ENCODE peak calls at places on chromosomes 2 and 18, in four cellular contexts. One of them, this sample, is unnamed. For H3K27me3, the result is how much of the 10 kb centered on the place peaks cover.

GRCh38 chr2:126803422-126803775 is 95.3 kb upstream of the TEX51 start:
- DNase-seq in endothelial cell of umbilical vein: no peak
- DNase-seq in breast epithelium: no peak
- DNase-seq in H1: peak
- DNase-seq in this sample: no peak

GRCh38 chr18:58878640-58879039 is 14.0 kb downstream of the ZNF532 start:
- DNase-seq in breast epithelium: no peak
- DNase-seq in H1: no peak
- DNase-seq in endothelial cell of umbilical vein: no peak
- DNase-seq in this sample: no peak

GRCh38 chr18:63881851-63882250 is 5.7 kb upstream of the SERPINB2 start:
- DNase-seq in endothelial cell of umbilical vein: peak
- DNase-seq in breast epithelium: no peak
- DNase-seq in H1: no peak
- DNase-seq in this sample: no peak

GRCh38 chr2:104434363-104434792 is 419.5 kb upstream of the POU3F3 start:
- DNase-seq in endothelial cell of umbilical vein: no peak
- DNase-seq in breast epithelium: no peak
- DNase-seq in H1: peak
- DNase-seq in this sample: peak

GRCh38 chr2:50449306-50449705 is 582.6 kb downstream of the NRXN1 start:
- DNase-seq in H1: no peak
- DNase-seq in breast epithelium: no peak
- DNase-seq in endothelial cell of umbilical vein: no peak
- DNase-seq in this sample: no peak

GRCh38 chr2:181465686-181466375 is 8.6 kb downstream of the ITGA4 start:
- DNase-seq in H1: no peak
- DNase-seq in breast epithelium: no peak
- DNase-seq in endothelial cell of umbilical vein: no peak
- DNase-seq in this sample: no peak

GRCh38 chr18:63936156-63936931 is 12.8 kb upstream of the HMSD start:
- DNase-seq in breast epithelium: peak
- DNase-seq in endothelial cell of umbilical vein: peak
- DNase-seq in H1: peak
- DNase-seq in this sample: peak

GRCh38 chr2:84874381-84875212 is 6.3 kb downstream of the TRABD2A start:
- DNase-seq in breast epithelium: no peak
- DNase-seq in H1: no peak
- DNase-seq in endothelial cell of umbilical vein: no peak
- DNase-seq in this sample: no peak

GRCh38 chr2:58137221-58137620 is 90.6 kb downstream of the VRK2 start:
- DNase-seq in breast epithelium: no peak
- DNase-seq in endothelial cell of umbilical vein: peak
- DNase-seq in H1: no peak
- DNase-seq in this sample: no peak

GRCh38 chr2:228688007-228688645 is 506.6 kb upstream of the SPHKAP start:
- DNase-seq in breast epithelium: no peak
- DNase-seq in endothelial cell of umbilical vein: no peak
- DNase-seq in H1: no peak
- DNase-seq in this sample: no peak
- H3K27me3 ChIP-seq in breast epithelium: under half
- H3K27me3 ChIP-seq in endothelial cell of umbilical vein: under half
- H3K27me3 ChIP-seq in H1: under half
- H3K27me3 ChIP-seq in this sample: under half

GRCh38 chr2:23940262-23940975 is at the start of gene UBXN2A:
- DNase-seq in endothelial cell of umbilical vein: peak
- DNase-seq in H1: peak
- DNase-seq in breast epithelium: peak
- DNase-seq in this sample: peak
- TF ChIP-seq POLR2AphosphoS5 in endothelial cell of umbilical vein: peak
- TF ChIP-seq POLR2AphosphoS5 in H1: peak
- TF ChIP-seq POLR2AphosphoS5 in breast epithelium: peak
- TF ChIP-seq POLR2AphosphoS5 in this sample: no peak

GRCh38 chr18:45058076-45058475 is 377.4 kb downstream of the SETBP1 start:
- DNase-seq in endothelial cell of umbilical vein: no peak
- DNase-seq in breast epithelium: no peak
- DNase-seq in H1: no peak
- DNase-seq in this sample: no peak
- H3K27me3 ChIP-seq in endothelial cell of umbilical vein: under half
- H3K27me3 ChIP-seq in breast epithelium: under half
- H3K27me3 ChIP-seq in H1: under half
- H3K27me3 ChIP-seq in this sample: under half

GRCh38 chr2:24797644-24798043 is 4.4 kb downstream of the CENPO start:
- DNase-seq in endothelial cell of umbilical vein: no peak
- DNase-seq in breast epithelium: no peak
- DNase-seq in H1: no peak
- DNase-seq in this sample: no peak
- TF ChIP-seq POLR2AphosphoS5 in endothelial cell of umbilical vein: no peak
- TF ChIP-seq POLR2AphosphoS5 in breast epithelium: no peak
- TF ChIP-seq POLR2AphosphoS5 in H1: no peak
- TF ChIP-seq POLR2AphosphoS5 in this sample: no peak

GRCh38 chr18:52200406-52200805 is 139.6 kb upstream of the DCC start:
- DNase-seq in breast epithelium: no peak
- DNase-seq in endothelial cell of umbilical vein: no peak
- DNase-seq in H1: no peak
- DNase-seq in this sample: no peak
- H3K27me3 ChIP-seq in breast epithelium: under half
- H3K27me3 ChIP-seq in endothelial cell of umbilical vein: under half
- H3K27me3 ChIP-seq in H1: under half
- H3K27me3 ChIP-seq in this sample: under half

DNA sequence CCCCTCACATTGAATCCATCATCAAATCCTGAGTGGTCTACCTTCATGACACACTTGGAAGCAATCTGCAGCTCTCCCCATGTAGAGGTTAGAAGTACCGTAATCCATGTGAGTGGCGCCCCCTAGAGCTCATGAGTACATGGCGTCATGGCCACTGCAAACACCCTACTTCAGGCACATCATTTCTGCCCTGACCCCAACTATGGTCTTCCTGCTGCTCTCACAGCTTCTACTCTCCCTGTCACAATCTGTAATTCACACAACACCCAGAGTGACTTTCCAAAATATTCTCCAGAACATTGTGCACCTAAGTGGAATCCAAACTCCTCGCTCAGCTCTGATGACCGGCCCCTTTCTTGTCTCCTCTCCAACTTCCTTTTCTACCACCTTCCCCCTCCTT is 141.9 kb downstream of the ANKRD44 start:
- DNase-seq in H1: peak
- DNase-seq in endothelial cell of umbilical vein: peak
- DNase-seq in breast epithelium: no peak
- DNase-seq in this sample: no peak
- TF ChIP-seq POLR2AphosphoS5 in H1: no peak
- TF ChIP-seq POLR2AphosphoS5 in endothelial cell of umbilical vein: no peak
- TF ChIP-seq POLR2AphosphoS5 in breast epithelium: no peak
- TF ChIP-seq POLR2AphosphoS5 in this sample: no peak

GRCh38 chr2:231923951-231924888 is 2.0 kb downstream of the NPPC start:
- DNase-seq in endothelial cell of umbilical vein: no peak
- DNase-seq in breast epithelium: no peak
- DNase-seq in H1: no peak
- DNase-seq in this sample: no peak

GRCh38 chr2:231920795-231921194 is 5.4 kb downstream of the NPPC start:
- DNase-seq in endothelial cell of umbilical vein: no peak
- DNase-seq in breast epithelium: no peak
- DNase-seq in H1: no peak
- DNase-seq in this sample: no peak

GRCh38 chr2:231922311-231922710 is 3.9 kb downstream of the NPPC start:
- DNase-seq in breast epithelium: no peak
- DNase-seq in H1: no peak
- DNase-seq in endothelial cell of umbilical vein: no peak
- DNase-seq in this sample: no peak

GRCh38 chr2:231924889-231925275 is 1.3 kb downstream of the NPPC start:
- DNase-seq in endothelial cell of umbilical vein: peak
- DNase-seq in H1: no peak
- DNase-seq in breast epithelium: no peak
- DNase-seq in this sample: no peak

DNA sequence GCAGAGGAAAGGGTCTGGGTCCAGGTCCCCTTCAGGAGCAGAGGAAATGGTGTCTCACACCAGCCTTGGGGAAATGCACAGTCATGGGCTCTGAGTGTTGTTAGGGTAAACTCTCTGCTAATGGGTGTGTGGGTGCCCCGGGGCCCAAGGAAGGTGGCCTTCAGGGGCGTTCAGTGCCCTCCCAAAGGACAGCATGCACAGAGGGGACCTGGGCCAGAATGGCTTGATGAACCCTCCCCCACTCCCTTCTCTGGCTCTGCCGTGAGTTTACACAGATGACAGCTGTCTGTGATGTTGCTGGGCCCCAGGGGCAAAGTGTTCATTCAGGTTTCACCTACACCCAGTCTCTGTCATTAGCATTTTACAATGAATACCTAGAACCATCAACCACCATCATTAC is 3.3 kb downstream of the NPPC start:
- DNase-seq in H1: no peak
- DNase-seq in breast epithelium: no peak
- DNase-seq in endothelial cell of umbilical vein: no peak
- DNase-seq in this sample: no peak
- H3K27me3 ChIP-seq in H1: under half
- H3K27me3 ChIP-seq in breast epithelium: under half
- H3K27me3 ChIP-seq in endothelial cell of umbilical vein: under half
- H3K27me3 ChIP-seq in this sample: under half

GRCh38 chr2:213007290-213007838 is 144.0 kb downstream of the IKZF2 start:
- DNase-seq in breast epithelium: no peak
- DNase-seq in H1: no peak
- DNase-seq in endothelial cell of umbilical vein: no peak
- DNase-seq in this sample: no peak
- TF ChIP-seq POLR2AphosphoS5 in breast epithelium: no peak
- TF ChIP-seq POLR2AphosphoS5 in H1: no peak
- TF ChIP-seq POLR2AphosphoS5 in endothelial cell of umbilical vein: no peak
- TF ChIP-seq POLR2AphosphoS5 in this sample: no peak

This sample was measured in prostate gland.